ENCODE peak calls at places on chromosomes 11 and 22, in seven cellular contexts. I, U, L, B, X, A and Q are unnamed samples.

GRCh38 chr11:76702378-76703128 is 32.0 kb upstream of the LRRC32 start:
- DNase-seq in L (no peak), I (peak; percentile 41), B (no peak), X (no peak), U (no peak), A (no peak), Q (no peak)

GRCh38 chr11:115314330-115314729 is 189.9 kb downstream of the CADM1 start:
- DNase-seq in A (no peak), B (no peak), X (no peak), L (no peak), U (no peak), I (no peak), Q (no peak)

GRCh38 chr11:114154271-114155047 is 94.9 kb downstream of the ZBTB16 start:
- DNase-seq in U (no peak), A (no peak), I (no peak), X (no peak), L (no peak), B (no peak), Q (no peak)

GRCh38 chr22:50622723-50623327 is 5.1 kb downstream of the ARSA start:
- DNase-seq in L (no peak), X (peak; percentile 91), U (no peak), A (peak; percentile 91), B (peak; percentile 92), I (no peak), Q (no peak)

GRCh38 chr11:215581-216037 is 8.1 kb downstream of the RIC8A start:
- DNase-seq in A (no peak), X (no peak), L (no peak), I (no peak), B (peak; percentile 18), U (no peak), Q (no peak)

GRCh38 chr22:37326726-37327125 is 44.4 kb downstream of the CYTH4 start:
- DNase-seq in I (no peak), X (no peak), A (peak; percentile 90), L (no peak), U (no peak), B (peak; percentile 90), Q (no peak)

GRCh38 chr11:63595296-63595695 is 18.9 kb downstream of the PLAAT3 start:
- DNase-seq in B (no peak), A (peak; percentile 5), X (no peak), U (no peak), L (no peak), I (no peak), Q (no peak)

GRCh38 chr22:40499187-40499753 is 128.9 kb downstream of the SGSM3 start:
- DNase-seq in B (peak; percentile 37), A (no peak), X (no peak), I (peak; percentile 97), U (no peak), L (peak; percentile 81), Q (no peak)